ENCODE peak calls at places on chromosomes 6 and 20, in nine cellular contexts. One of them, this sample, is unnamed.

GRCh38 chr20:44463466-44463865 is 12.2 kb upstream of the TTPAL start:
- DNase-seq in IMR-90: no peak
- DNase-seq in colonic mucosa: no peak
- DNase-seq in uterus: no peak
- DNase-seq in upper lobe of right lung: no peak
- DNase-seq in left ventricle myocardium inferior: no peak
- DNase-seq in AG04450: no peak
- DNase-seq in right atrium auricular region: no peak
- DNase-seq in pancreas: no peak
- DNase-seq in this sample: no peak

GRCh38 chr6:170018422-170019258 is 267.2 kb downstream of the ERMARD start:
- DNase-seq in pancreas: no peak
- DNase-seq in upper lobe of right lung: no peak
- DNase-seq in colonic mucosa: no peak
- DNase-seq in IMR-90: no peak
- DNase-seq in AG04450: no peak
- DNase-seq in uterus: no peak
- DNase-seq in left ventricle myocardium inferior: no peak
- DNase-seq in right atrium auricular region: no peak
- DNase-seq in this sample: no peak

GRCh38 chr20:9401381-9401780 is 113.0 kb upstream of the LAMP5 start:
- DNase-seq in pancreas: no peak
- DNase-seq in colonic mucosa: no peak
- DNase-seq in AG04450: no peak
- DNase-seq in uterus: no peak
- DNase-seq in left ventricle myocardium inferior: no peak
- DNase-seq in right atrium auricular region: no peak
- DNase-seq in IMR-90: no peak
- DNase-seq in upper lobe of right lung: no peak
- DNase-seq in this sample: no peak

GRCh38 chr6:34393191-34393967 is 910 bp upstream of the NUDT3 start:
- DNase-seq in IMR-90: no peak
- DNase-seq in pancreas: no peak
- DNase-seq in uterus: no peak
- DNase-seq in right atrium auricular region: no peak
- DNase-seq in AG04450: no peak
- DNase-seq in colonic mucosa: peak
- DNase-seq in upper lobe of right lung: no peak
- DNase-seq in left ventricle myocardium inferior: no peak
- DNase-seq in this sample: no peak

GRCh38 chr20:45792513-45793118 is 862 bp downstream of the DNTTIP1 start:
- DNase-seq in colonic mucosa: no peak
- DNase-seq in right atrium auricular region: no peak
- DNase-seq in AG04450: no peak
- DNase-seq in upper lobe of right lung: no peak
- DNase-seq in uterus: no peak
- DNase-seq in IMR-90: no peak
- DNase-seq in left ventricle myocardium inferior: no peak
- DNase-seq in pancreas: no peak
- DNase-seq in this sample: no peak

GRCh38 chr6:44064089-44064947 is 62.9 kb downstream of the MRPL14 start:
- DNase-seq in right atrium auricular region: peak
- DNase-seq in upper lobe of right lung: peak
- DNase-seq in pancreas: no peak
- DNase-seq in uterus: peak
- DNase-seq in colonic mucosa: no peak
- DNase-seq in AG04450: peak
- DNase-seq in IMR-90: peak
- DNase-seq in left ventricle myocardium inferior: peak
- DNase-seq in this sample: peak

GRCh38 chr6:39335780-39336541 is 13.5 kb upstream of the KCNK16 start:
- DNase-seq in right atrium auricular region: no peak
- DNase-seq in upper lobe of right lung: no peak
- DNase-seq in pancreas: no peak
- DNase-seq in colonic mucosa: peak
- DNase-seq in left ventricle myocardium inferior: no peak
- DNase-seq in IMR-90: no peak
- DNase-seq in AG04450: no peak
- DNase-seq in uterus: no peak
- DNase-seq in this sample: no peak

GRCh38 chr6:15595461-15596173 is 67.2 kb downstream of the DTNBP1 start:
- DNase-seq in upper lobe of right lung: no peak
- DNase-seq in uterus: no peak
- DNase-seq in IMR-90: peak
- DNase-seq in pancreas: no peak
- DNase-seq in left ventricle myocardium inferior: no peak
- DNase-seq in colonic mucosa: no peak
- DNase-seq in right atrium auricular region: no peak
- DNase-seq in AG04450: no peak
- DNase-seq in this sample: no peak

GRCh38 chr20:63708301-63709148 is 686 bp downstream of the ZGPAT start:
- DNase-seq in right atrium auricular region: no peak
- DNase-seq in upper lobe of right lung: peak
- DNase-seq in IMR-90: no peak
- DNase-seq in pancreas: peak
- DNase-seq in AG04450: no peak
- DNase-seq in uterus: no peak
- DNase-seq in colonic mucosa: no peak
- DNase-seq in left ventricle myocardium inferior: no peak
- DNase-seq in this sample: no peak

GRCh38 chr6:154354265-154354777 is 2.3 kb downstream of the IPCEF1 start:
- DNase-seq in colonic mucosa: no peak
- DNase-seq in upper lobe of right lung: no peak
- DNase-seq in pancreas: no peak
- DNase-seq in IMR-90: no peak
- DNase-seq in right atrium auricular region: no peak
- DNase-seq in uterus: no peak
- DNase-seq in AG04450: no peak
- DNase-seq in left ventricle myocardium inferior: no peak
- DNase-seq in this sample: no peak

GRCh38 chr20:45701104-45701503 is 734 bp upstream of the WFDC13 start:
- DNase-seq in upper lobe of right lung: no peak
- DNase-seq in IMR-90: no peak
- DNase-seq in colonic mucosa: no peak
- DNase-seq in pancreas: no peak
- DNase-seq in right atrium auricular region: no peak
- DNase-seq in uterus: no peak
- DNase-seq in AG04450: no peak
- DNase-seq in left ventricle myocardium inferior: no peak
- DNase-seq in this sample: no peak

GRCh38 chr6:135703621-135704020 is 147.9 kb upstream of the PDE7B start:
- DNase-seq in AG04450: no peak
- DNase-seq in upper lobe of right lung: no peak
- DNase-seq in IMR-90: no peak
- DNase-seq in left ventricle myocardium inferior: no peak
- DNase-seq in uterus: no peak
- DNase-seq in colonic mucosa: no peak
- DNase-seq in right atrium auricular region: no peak
- DNase-seq in pancreas: no peak
- DNase-seq in this sample: no peak

GRCh38 chr20:373171-373890 is 7.2 kb upstream of the TRIB3 start:
- DNase-seq in right atrium auricular region: no peak
- DNase-seq in upper lobe of right lung: no peak
- DNase-seq in pancreas: no peak
- DNase-seq in colonic mucosa: no peak
- DNase-seq in IMR-90: peak
- DNase-seq in uterus: peak
- DNase-seq in left ventricle myocardium inferior: no peak
- DNase-seq in AG04450: no peak
- DNase-seq in this sample: no peak

GRCh38 chr6:17457956-17458355 is 64.6 kb downstream of the CAP2 start:
- DNase-seq in right atrium auricular region: no peak
- DNase-seq in AG04450: no peak
- DNase-seq in left ventricle myocardium inferior: no peak
- DNase-seq in upper lobe of right lung: no peak
- DNase-seq in pancreas: no peak
- DNase-seq in colonic mucosa: no peak
- DNase-seq in uterus: no peak
- DNase-seq in IMR-90: no peak
- DNase-seq in this sample: no peak

GRCh38 chr6:34743625-34744293 is 13.5 kb upstream of the SNRPC start:
- DNase-seq in right atrium auricular region: no peak
- DNase-seq in pancreas: no peak
- DNase-seq in left ventricle myocardium inferior: no peak
- DNase-seq in AG04450: no peak
- DNase-seq in colonic mucosa: no peak
- DNase-seq in uterus: no peak
- DNase-seq in upper lobe of right lung: no peak
- DNase-seq in IMR-90: no peak
- DNase-seq in this sample: no peak

GRCh38 chr20:58555078-58555765 is 40.0 kb upstream of the APCDD1L start:
- DNase-seq in colonic mucosa: no peak
- DNase-seq in uterus: no peak
- DNase-seq in pancreas: no peak
- DNase-seq in AG04450: peak
- DNase-seq in IMR-90: peak
- DNase-seq in upper lobe of right lung: no peak
- DNase-seq in right atrium auricular region: no peak
- DNase-seq in left ventricle myocardium inferior: no peak
- DNase-seq in this sample: peak

GRCh38 chr20:35394271-35394670 is 17.5 kb downstream of the UQCC1 start:
- DNase-seq in colonic mucosa: no peak
- DNase-seq in uterus: no peak
- DNase-seq in right atrium auricular region: no peak
- DNase-seq in pancreas: no peak
- DNase-seq in left ventricle myocardium inferior: no peak
- DNase-seq in upper lobe of right lung: no peak
- DNase-seq in AG04450: no peak
- DNase-seq in IMR-90: no peak
- DNase-seq in this sample: peak

GRCh38 chr20:35398660-35399144 is 13.1 kb downstream of the UQCC1 start:
- DNase-seq in uterus: no peak
- DNase-seq in AG04450: no peak
- DNase-seq in colonic mucosa: no peak
- DNase-seq in upper lobe of right lung: no peak
- DNase-seq in right atrium auricular region: no peak
- DNase-seq in pancreas: no peak
- DNase-seq in left ventricle myocardium inferior: no peak
- DNase-seq in IMR-90: peak
- DNase-seq in this sample: peak

GRCh38 chr20:35395728-35396127 is 16.0 kb downstream of the UQCC1 start:
- DNase-seq in colonic mucosa: no peak
- DNase-seq in upper lobe of right lung: no peak
- DNase-seq in right atrium auricular region: no peak
- DNase-seq in AG04450: no peak
- DNase-seq in uterus: no peak
- DNase-seq in IMR-90: peak
- DNase-seq in pancreas: peak
- DNase-seq in left ventricle myocardium inferior: no peak
- DNase-seq in this sample: peak
- TF ChIP-seq CTCF in colonic mucosa: no peak
- TF ChIP-seq CTCF in upper lobe of right lung: no peak
- TF ChIP-seq CTCF in right atrium auricular region: no peak
- TF ChIP-seq CTCF in AG04450: peak
- TF ChIP-seq CTCF in uterus: no peak
- TF ChIP-seq CTCF in IMR-90: peak
- TF ChIP-seq CTCF in pancreas: no peak
- TF ChIP-seq CTCF in left ventricle myocardium inferior: no peak
- TF ChIP-seq CTCF in this sample: peak

DNA sequence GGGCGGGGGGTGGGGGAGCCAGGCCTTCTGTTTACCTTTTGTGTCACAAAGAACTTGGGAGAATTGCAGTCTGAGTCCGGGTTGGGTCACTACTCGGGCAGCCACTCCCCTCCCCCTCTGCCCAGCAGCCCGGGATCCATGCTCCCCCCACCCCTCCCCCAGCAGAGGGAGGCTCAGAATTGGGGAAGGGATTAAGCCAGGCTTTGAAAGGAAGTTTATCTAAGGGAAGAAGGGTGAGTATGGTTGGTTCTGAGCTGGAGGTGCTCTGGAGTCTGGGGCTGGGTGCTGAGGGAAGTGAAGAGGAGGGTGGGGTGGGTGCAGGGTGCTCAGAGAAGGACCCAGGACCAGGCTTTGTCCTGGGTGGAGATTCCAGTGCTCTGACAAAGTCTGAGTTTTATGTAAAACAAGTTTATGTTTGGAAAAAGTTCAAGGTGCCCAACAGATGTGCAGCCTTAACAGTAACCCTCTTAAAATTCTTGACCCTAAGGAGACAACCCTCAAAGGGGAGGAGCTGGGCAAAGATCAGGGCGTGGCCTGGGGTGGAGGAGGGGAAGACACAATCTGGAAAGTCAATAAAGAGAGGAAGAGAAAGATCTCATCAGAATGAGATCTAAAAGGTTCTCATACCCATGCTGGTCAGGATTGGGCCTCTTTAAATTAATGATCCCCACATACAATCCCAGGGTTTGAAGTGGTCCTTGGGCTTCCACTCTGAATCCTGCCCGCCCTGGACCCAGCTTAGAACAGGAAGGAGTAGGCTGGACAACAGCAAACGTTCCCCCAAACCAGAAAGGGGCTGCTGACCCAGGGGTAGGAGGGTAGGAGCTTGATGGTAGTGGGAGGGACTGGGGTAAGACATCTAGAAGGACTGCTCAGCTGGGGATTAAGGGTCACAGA is 32.8 kb downstream of the FOXP4 start:
- DNase-seq in IMR-90: peak
- DNase-seq in left ventricle myocardium inferior: no peak
- DNase-seq in uterus: no peak
- DNase-seq in right atrium auricular region: no peak
- DNase-seq in AG04450: no peak
- DNase-seq in upper lobe of right lung: no peak
- DNase-seq in pancreas: peak
- DNase-seq in colonic mucosa: peak
- DNase-seq in this sample: no peak
- H3K4me3 ChIP-seq in IMR-90: no peak
- H3K4me3 ChIP-seq in left ventricle myocardium inferior: no peak
- H3K4me3 ChIP-seq in uterus: no peak
- H3K4me3 ChIP-seq in right atrium auricular region: no peak
- H3K4me3 ChIP-seq in AG04450: no peak
- H3K4me3 ChIP-seq in upper lobe of right lung: no peak
- H3K4me3 ChIP-seq in pancreas: no peak
- H3K4me3 ChIP-seq in colonic mucosa: no peak
- H3K4me3 ChIP-seq in this sample: no peak

GRCh38 chr20:39968495-39968894 is 720.5 kb downstream of the MAFB start:
- DNase-seq in AG04450: no peak
- DNase-seq in right atrium auricular region: no peak
- DNase-seq in colonic mucosa: no peak
- DNase-seq in pancreas: no peak
- DNase-seq in upper lobe of right lung: no peak
- DNase-seq in left ventricle myocardium inferior: no peak
- DNase-seq in uterus: no peak
- DNase-seq in IMR-90: no peak
- DNase-seq in this sample: no peak
- TF ChIP-seq CTCF in AG04450: no peak
- TF ChIP-seq CTCF in right atrium auricular region: no peak
- TF ChIP-seq CTCF in colonic mucosa: no peak
- TF ChIP-seq CTCF in pancreas: no peak
- TF ChIP-seq CTCF in upper lobe of right lung: no peak
- TF ChIP-seq CTCF in left ventricle myocardium inferior: no peak
- TF ChIP-seq CTCF in uterus: no peak
- TF ChIP-seq CTCF in IMR-90: no peak
- TF ChIP-seq CTCF in this sample: no peak

DNA sequence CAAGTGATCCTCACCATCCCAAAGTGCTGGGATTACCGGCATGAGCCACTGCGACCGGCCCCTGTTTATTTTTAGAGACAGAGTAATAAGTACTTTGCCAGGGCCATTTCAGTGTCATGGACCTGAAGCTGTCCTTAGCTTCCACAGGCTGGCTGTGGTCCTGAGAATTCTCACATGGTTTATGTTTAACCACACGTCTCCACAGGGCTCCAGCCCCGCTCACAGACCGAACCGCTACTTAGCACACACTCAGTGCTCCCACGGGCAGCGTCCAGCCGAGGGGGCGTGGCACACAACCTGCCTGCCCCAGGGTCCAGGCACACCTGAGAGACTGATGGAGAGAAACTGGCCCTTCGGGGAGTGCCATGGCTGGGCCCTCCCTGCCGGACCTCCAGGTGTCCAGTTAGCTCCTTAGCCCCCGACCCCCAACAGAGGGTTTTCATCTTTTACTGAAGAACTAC is 11.7 kb downstream of the ACSS1 start:
- DNase-seq in colonic mucosa: no peak
- DNase-seq in upper lobe of right lung: peak
- DNase-seq in left ventricle myocardium inferior: peak
- DNase-seq in AG04450: no peak
- DNase-seq in pancreas: peak
- DNase-seq in uterus: no peak
- DNase-seq in IMR-90: no peak
- DNase-seq in right atrium auricular region: no peak
- DNase-seq in this sample: no peak
- H3K4me3 ChIP-seq in colonic mucosa: no peak
- H3K4me3 ChIP-seq in upper lobe of right lung: no peak
- H3K4me3 ChIP-seq in left ventricle myocardium inferior: no peak
- H3K4me3 ChIP-seq in AG04450: no peak
- H3K4me3 ChIP-seq in pancreas: no peak
- H3K4me3 ChIP-seq in uterus: no peak
- H3K4me3 ChIP-seq in IMR-90: no peak
- H3K4me3 ChIP-seq in right atrium auricular region: no peak
- H3K4me3 ChIP-seq in this sample: no peak